ENCODE peak calls at places on chromosomes 6 and 20, in four cellular contexts. One of them, this sample, is unnamed.

GRCh38 chr6:56359201-56359899 is 112.0 kb upstream of the COL21A1 start:
- DNase-seq in cardiac muscle cell: peak
- DNase-seq in brain microvascular endothelial cell: peak
- DNase-seq in GM03348: peak
- DNase-seq in this sample: peak

GRCh38 chr6:129135421-129135820 is 252.5 kb downstream of the LAMA2 start:
- DNase-seq in GM03348: no peak
- DNase-seq in brain microvascular endothelial cell: no peak
- DNase-seq in cardiac muscle cell: peak
- DNase-seq in this sample: no peak

GRCh38 chr6:118485601-118486550 is 62.2 kb upstream of the PLN start:
- DNase-seq in GM03348: no peak
- DNase-seq in brain microvascular endothelial cell: no peak
- DNase-seq in cardiac muscle cell: no peak
- DNase-seq in this sample: no peak

GRCh38 chr20:62651285-62652021 is 9.2 kb downstream of the SLCO4A1 start:
- DNase-seq in GM03348: no peak
- DNase-seq in brain microvascular endothelial cell: peak
- DNase-seq in cardiac muscle cell: peak
- DNase-seq in this sample: peak

GRCh38 chr6:11439017-11439420 is 98.5 kb upstream of the TMEM170B start:
- DNase-seq in cardiac muscle cell: peak
- DNase-seq in brain microvascular endothelial cell: no peak
- DNase-seq in GM03348: no peak
- DNase-seq in this sample: no peak

GRCh38 chr6:38283734-38284362 is 355.9 kb downstream of the BTBD9 start:
- DNase-seq in brain microvascular endothelial cell: peak
- DNase-seq in GM03348: no peak
- DNase-seq in cardiac muscle cell: no peak
- DNase-seq in this sample: no peak

GRCh38 chr20:17612287-17612974 is 42.6 kb downstream of the DSTN start:
- DNase-seq in cardiac muscle cell: peak
- DNase-seq in GM03348: peak
- DNase-seq in brain microvascular endothelial cell: peak
- DNase-seq in this sample: no peak

GRCh38 chr6:5471044-5471443 is 209.7 kb downstream of the FARS2 start:
- DNase-seq in GM03348: peak
- DNase-seq in cardiac muscle cell: peak
- DNase-seq in brain microvascular endothelial cell: peak
- DNase-seq in this sample: peak

GRCh38 chr6:38495511-38495910 is 144.2 kb downstream of the BTBD9 start:
- DNase-seq in GM03348: no peak
- DNase-seq in cardiac muscle cell: no peak
- DNase-seq in brain microvascular endothelial cell: no peak
- DNase-seq in this sample: no peak

GRCh38 chr6:17703256-17703694 is 3.5 kb downstream of the NUP153 start:
- DNase-seq in brain microvascular endothelial cell: peak
- DNase-seq in cardiac muscle cell: peak
- DNase-seq in GM03348: peak
- DNase-seq in this sample: peak

GRCh38 chr6:99288668-99289067 is 60.8 kb downstream of the FAXC start:
- DNase-seq in cardiac muscle cell: no peak
- DNase-seq in brain microvascular endothelial cell: no peak
- DNase-seq in GM03348: no peak
- DNase-seq in this sample: no peak

GRCh38 chr6:38216451-38216850 is 396.9 kb downstream of the ZFAND3 start:
- DNase-seq in brain microvascular endothelial cell: no peak
- DNase-seq in cardiac muscle cell: no peak
- DNase-seq in GM03348: no peak
- DNase-seq in this sample: no peak

GRCh38 chr20:4925842-4926530 is 75.3 kb downstream of the SLC23A2 start:
- DNase-seq in brain microvascular endothelial cell: peak
- DNase-seq in cardiac muscle cell: peak
- DNase-seq in GM03348: peak
- DNase-seq in this sample: no peak